ENCODE peak calls at places on chromosome 1, in eight cellular contexts. R is GM23338, Z is ovary, V is lower lobe of right lung, M is IMR-90, Q is SK-N-SH, G is adrenal gland, S is hepatocyte. P is an unnamed sample. For H3K27me3, the result is how much of the 10 kb centered on the place peaks cover.

GRCh38 chr1:230681599-230681998 is 32.3 kb downstream of the AGT start:
- DNase-seq in M (peak), Q (no peak), V (no peak), Z (peak), S (peak), R (no peak), G (peak), P (peak)

GRCh38 chr1:75345538-75346292 is 211.5 kb downstream of the LHX8 start:
- DNase-seq in V (no peak), M (no peak), R (no peak), S (no peak), G (no peak), Q (no peak), Z (no peak), P (no peak)

GRCh38 chr1:55955237-55955636 is 624.1 kb downstream of the PLPP3 start:
- DNase-seq in V (no peak), G (no peak), Z (no peak), Q (no peak), M (peak), S (no peak), R (no peak), P (no peak)

GRCh38 chr1:228093050-228093906 is 9.8 kb downstream of the C1orf35 start:
- DNase-seq in Z (no peak), V (no peak), M (no peak), Q (no peak), S (peak), R (no peak), G (no peak), P (no peak)

GRCh38 chr1:24864409-24864808 is 65.7 kb downstream of the RUNX3 start:
- DNase-seq in M (no peak), Z (no peak), R (peak), G (no peak), V (no peak), Q (no peak), S (peak), P (no peak)

GRCh38 chr1:209387969-209388329 is 195.6 kb upstream of the CAMK1G start:
- DNase-seq in R (no peak), V (no peak), Z (no peak), S (no peak), Q (no peak), M (peak), G (no peak), P (no peak)

GRCh38 chr1:177310326-177310725 is 139.6 kb downstream of the BRINP2 start:
- DNase-seq in Q (no peak), M (no peak), G (no peak), Z (no peak), V (no peak), R (no peak), S (no peak), P (no peak)

GRCh38 chr1:241917487-241917886 is 40.1 kb upstream of the BECN2 start:
- DNase-seq in M (no peak), Z (no peak), Q (no peak), S (no peak), V (no peak), G (no peak), R (peak), P (no peak)

GRCh38 chr1:155219592-155220031 is 11.1 kb downstream of the MTX1 start:
- DNase-seq in Q (peak), V (no peak), M (no peak), S (peak), G (no peak), Z (peak), R (peak), P (no peak)

GRCh38 chr1:41461790-41462679 is 22.4 kb downstream of the EDN2 start:
- DNase-seq in V (no peak), M (no peak), R (no peak), Q (no peak), G (no peak), Z (no peak), S (peak), P (no peak)

GRCh38 chr1:6547301-6547700 is 7.0 kb downstream of the NOL9 start:
- DNase-seq in S (no peak), Q (no peak), R (no peak), M (peak), G (no peak), V (no peak), Z (no peak), P (no peak)

GRCh38 chr1:68049941-68050878 is at the start of gene DIRAS3:
- DNase-seq in M (peak), Z (peak), Q (peak), G (peak), R (peak), S (peak), V (no peak), P (peak)

GRCh38 chr1:23394176-23394575 is 24.5 kb upstream of the ZNF436 start:
- DNase-seq in S (peak), V (no peak), Q (no peak), G (no peak), M (peak), R (no peak), Z (peak), P (no peak)

GRCh38 chr1:177278626-177279390 is 108.0 kb downstream of the BRINP2 start:
- DNase-seq in Q (no peak), V (no peak), S (peak), R (peak), G (peak), M (peak), Z (no peak), P (no peak)

GRCh38 chr1:15310544-15310943 is 63.5 kb downstream of the FHAD1 start:
- DNase-seq in S (no peak), Z (no peak), Q (no peak), M (no peak), G (no peak), V (no peak), R (no peak), P (no peak)

GRCh38 chr1:64920936-64921589 is 45.3 kb downstream of the JAK1 start:
- DNase-seq in Q (peak), R (no peak), M (peak), V (no peak), Z (no peak), G (no peak), S (no peak), P (no peak)

GRCh38 chr1:9822897-9823692 is 670 bp downstream of the CLSTN1 start:
- DNase-seq in S (no peak), G (peak), M (peak), Q (no peak), R (peak), Z (peak), V (no peak), P (peak)

GRCh38 chr1:180310095-180310494 is 80.0 kb downstream of the LHX4 start:
- DNase-seq in R (no peak), Q (no peak), M (peak), G (peak), S (no peak), Z (no peak), V (no peak), P (no peak)

GRCh38 chr1:152325111-152325510 is at the start of gene FLG:
- DNase-seq in M (no peak), S (no peak), G (no peak), R (no peak), Q (no peak), Z (no peak), V (no peak), P (no peak)

GRCh38 chr1:44791364-44791801 is 3.4 kb upstream of the BEST4 start:
- DNase-seq in Z (no peak), M (no peak), G (no peak), R (no peak), S (peak), V (no peak), Q (no peak), P (no peak)

GRCh38 chr1:112328600-112328999 is 67.4 kb upstream of the CTTNBP2NL start:
- DNase-seq in R (no peak), G (no peak), Q (no peak), Z (no peak), M (no peak), V (no peak), S (no peak), P (no peak)

GRCh38 chr1:200372095-200372884 is 37.5 kb downstream of the ZNF281 start:
- DNase-seq in V (no peak), R (peak), M (peak), S (peak), G (no peak), Q (no peak), Z (no peak), P (no peak)

GRCh38 chr1:211711313-211711712 is 35.9 kb upstream of the NEK2 start:
- DNase-seq in Q (no peak), Z (no peak), M (no peak), V (no peak), G (no peak), R (no peak), S (no peak), P (no peak)

GRCh38 chr1:153592706-153593105 is 20.2 kb downstream of the S100A16 start:
- DNase-seq in G (no peak), S (no peak), Q (no peak), R (no peak), V (no peak), M (no peak), Z (no peak), P (no peak)

GRCh38 chr1:23684415-23684814 is 7.2 kb upstream of the RPL11 start:
- DNase-seq in M (no peak), V (no peak), Q (no peak), G (no peak), R (no peak), Z (no peak), S (no peak), P (no peak)

GRCh38 chr1:20730690-20731056 is 1.8 kb downstream of the SH2D5 start:
- DNase-seq in M (no peak), Q (peak), S (no peak), Z (no peak), V (no peak), R (no peak), G (no peak), P (peak)
- H3K4me3 ChIP-seq in M (no peak), Q (no peak), S (no peak), Z (no peak), V (no peak), R (peak), G (no peak), P (no peak)

GRCh38 chr1:204174958-204175357 is 8.8 kb upstream of the REN start:
- DNase-seq in G (no peak), V (no peak), M (no peak), Q (no peak), Z (no peak), S (no peak), R (no peak), P (no peak)

GRCh38 chr1:204177133-204177532 is 11.0 kb upstream of the REN start:
- DNase-seq in R (no peak), S (no peak), M (peak), G (no peak), Z (no peak), V (no peak), Q (no peak), P (no peak)

GRCh38 chr1:204181116-204181515 is 15.0 kb upstream of the REN start:
- DNase-seq in G (no peak), Q (no peak), M (no peak), Z (no peak), V (no peak), S (no peak), R (no peak), P (no peak)

GRCh38 chr1:204178487-204179281 is 12.5 kb upstream of the REN start:
- DNase-seq in V (peak), G (no peak), R (no peak), M (no peak), Q (no peak), Z (no peak), S (no peak), P (no peak)

GRCh38 chr1:204180133-204180532 is 14.0 kb upstream of the REN start:
- DNase-seq in V (peak), R (no peak), Z (no peak), G (no peak), M (no peak), Q (no peak), S (no peak), P (no peak)
- H3K27me3 ChIP-seq in V (under half), R (under half), Z (under half), G (under half), M (under half), Q (under half), S (under half), P (under half)

DNA sequence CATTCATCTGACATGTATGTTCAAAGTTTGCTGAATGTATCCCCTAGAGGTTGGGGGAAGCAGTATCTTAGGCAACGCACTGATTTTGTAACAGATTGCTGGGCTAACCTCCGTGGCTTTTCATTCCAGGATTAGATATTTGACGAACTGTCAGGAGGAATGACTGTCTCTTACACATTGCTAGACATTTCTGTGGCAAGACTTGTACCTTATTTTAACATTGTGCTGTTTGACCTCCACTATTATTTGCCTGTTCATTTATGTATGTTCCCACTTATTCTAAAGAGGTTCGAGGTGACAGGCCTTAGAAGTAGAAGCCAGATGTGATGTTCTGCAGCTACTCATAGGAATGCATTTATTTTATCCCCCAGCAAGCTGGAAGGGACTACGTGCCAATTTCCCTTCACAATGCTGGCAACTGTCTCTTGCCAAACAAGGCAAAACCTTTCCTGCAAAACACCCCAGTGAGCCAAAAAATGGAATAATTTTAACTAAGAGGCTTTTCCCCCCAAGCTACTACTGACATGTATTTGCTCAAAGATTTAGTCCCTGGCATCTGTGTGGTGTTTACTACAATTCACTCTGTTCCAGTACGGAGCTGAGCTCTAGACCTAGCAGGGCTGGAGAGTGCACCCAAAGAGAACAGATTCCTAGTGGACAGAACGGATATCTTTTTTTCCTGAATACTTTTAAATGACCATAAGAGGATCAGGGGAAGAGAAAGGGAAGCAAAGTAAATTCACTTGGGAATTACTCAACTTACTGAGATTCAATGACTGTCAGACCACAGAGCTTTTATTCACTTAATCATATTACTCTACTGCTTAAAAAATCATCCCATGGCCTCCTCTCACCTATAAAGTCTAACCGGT is 646.2 kb downstream of the SMYD3 start:
- DNase-seq in M (peak), S (no peak), Z (no peak), R (no peak), V (no peak), Q (no peak), G (no peak), P (no peak)
- TF ChIP-seq CTCF in M (no peak), S (no peak), Z (no peak), R (no peak), V (no peak), Q (peak), G (no peak), P (no peak)

GRCh38 chr1:53431244-53431643 is 28.0 kb upstream of the DMRTB1 start:
- DNase-seq in M (no peak), Z (no peak), R (no peak), Q (no peak), V (no peak), G (no peak), S (no peak), P (no peak)
- H3K4me3 ChIP-seq in M (no peak), Z (no peak), R (no peak), Q (no peak), V (no peak), G (no peak), S (no peak), P (no peak)

GRCh38 chr1:3386603-3387002 is 67.9 kb upstream of the ARHGEF16 start:
- DNase-seq in G (no peak), Q (no peak), V (no peak), Z (no peak), M (no peak), S (no peak), R (no peak), P (no peak)
- H3K27me3 ChIP-seq in G (under half), Q (under half), V (under half), Z (under half), M (under half), S (under half), R (under half), P (under half)

DNA sequence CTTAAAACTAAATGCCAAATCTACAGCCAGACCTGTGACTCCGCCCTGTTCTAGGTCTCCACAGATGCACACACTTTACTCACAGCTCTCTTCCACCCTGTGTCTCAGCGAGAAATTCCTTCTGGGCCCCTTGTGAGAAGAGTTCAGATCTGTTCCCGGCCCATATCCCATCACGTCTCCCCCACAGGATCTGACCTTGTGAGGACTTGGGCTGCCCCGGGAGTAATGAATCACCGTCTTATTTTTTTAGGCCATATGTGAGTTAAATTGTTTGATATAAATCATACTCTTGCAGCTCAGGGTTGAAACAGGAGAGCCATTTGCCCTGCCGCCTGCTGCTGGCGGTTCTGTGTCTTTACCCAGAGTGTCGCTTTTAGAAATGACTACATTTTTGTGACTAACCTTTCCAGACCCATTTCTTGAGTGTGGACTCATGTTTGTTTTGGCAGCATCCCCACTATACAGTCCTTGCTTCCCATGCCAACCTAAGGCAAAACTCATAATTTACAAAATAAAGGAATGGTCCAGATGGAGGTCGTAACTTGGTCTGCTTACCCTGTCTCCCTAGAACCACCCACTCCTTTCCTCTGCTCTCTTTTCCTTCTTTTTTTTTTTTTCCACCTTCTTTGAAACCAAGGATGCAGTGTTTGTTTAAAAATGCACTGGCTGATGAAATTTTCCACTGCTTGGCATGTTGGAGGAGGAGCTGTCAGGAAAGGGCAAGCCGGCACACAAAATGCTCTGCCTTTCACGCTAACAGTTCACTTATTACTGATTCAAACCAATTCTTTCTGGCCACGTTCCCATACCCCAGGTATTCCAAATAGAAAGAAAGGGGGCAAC is 98.0 kb upstream of the C1orf105 start:
- DNase-seq in Z (peak), Q (peak), R (peak), S (peak), V (peak), G (peak), M (peak), P (peak)
- TF ChIP-seq CTCF in Z (no peak), Q (peak), R (no peak), S (no peak), V (no peak), G (peak), M (no peak), P (no peak)

DNA sequence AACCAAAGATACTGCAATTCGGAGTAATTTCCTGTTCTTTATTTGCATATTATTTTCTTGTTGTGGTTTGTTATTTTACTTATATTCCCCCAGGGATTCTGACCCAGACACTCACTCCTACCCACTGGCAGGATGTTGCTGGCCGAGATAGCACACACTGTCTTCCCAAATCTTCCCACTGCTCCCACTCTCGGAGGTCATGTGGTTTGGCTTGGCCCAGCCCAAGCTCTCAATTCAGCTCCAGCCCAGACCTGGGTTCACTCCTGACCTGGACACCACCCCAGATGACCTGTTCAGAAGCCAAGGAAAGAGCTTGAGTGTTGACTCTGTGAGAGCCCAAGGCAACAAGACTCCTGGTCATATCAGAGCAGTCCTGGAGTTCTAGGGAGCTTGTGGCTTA is 1.2 kb upstream of the FAM43B start:
- DNase-seq in M (no peak), Q (no peak), S (no peak), V (no peak), G (peak), R (no peak), Z (no peak), P (no peak)
- H3K4me3 ChIP-seq in M (no peak), Q (no peak), S (no peak), V (no peak), G (no peak), R (peak), Z (no peak), P (no peak)

GRCh38 chr1:110628356-110629105 is 22.4 kb upstream of the KCNA2 start:
- DNase-seq in V (no peak), S (no peak), M (no peak), Z (no peak), G (no peak), Q (no peak), R (no peak), P (no peak)

GRCh38 chr1:110631836-110632620 is 25.9 kb upstream of the KCNA2 start:
- DNase-seq in G (no peak), S (no peak), M (no peak), Q (no peak), R (no peak), Z (no peak), V (no peak), P (no peak)

GRCh38 chr1:110630770-110631663 is 24.9 kb upstream of the KCNA2 start:
- DNase-seq in Q (peak), V (peak), M (peak), Z (peak), G (peak), S (peak), R (peak), P (peak)

GRCh38 chr1:110626890-110627289 is 20.7 kb upstream of the KCNA2 start:
- DNase-seq in R (no peak), S (no peak), Z (no peak), M (no peak), V (no peak), Q (no peak), G (no peak), P (no peak)

DNA sequence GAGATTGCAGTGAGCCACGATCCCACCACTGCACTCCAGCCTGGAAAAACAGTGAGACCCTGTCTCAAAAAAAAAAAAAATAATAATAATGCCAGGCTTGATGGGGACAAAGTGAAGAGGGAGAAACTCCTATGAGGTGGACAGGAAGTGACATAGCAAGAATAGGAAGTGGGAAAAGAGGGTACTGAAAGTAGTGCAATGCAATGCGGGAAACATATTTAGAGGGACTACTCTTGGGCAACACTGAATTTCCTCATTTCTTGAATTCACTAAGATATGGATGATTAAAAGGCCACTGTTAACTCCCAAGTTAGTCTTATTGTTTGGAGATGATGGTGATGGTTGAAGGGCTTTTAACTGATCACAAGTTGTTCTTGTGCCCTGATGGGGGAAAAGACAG is 21.6 kb upstream of the KCNA2 start:
- DNase-seq in R (no peak), V (no peak), M (no peak), S (no peak), Q (no peak), Z (no peak), G (no peak), P (no peak)
- H3K27me3 ChIP-seq in R (under half), V (under half), M (under half), S (under half), Q (under half), Z (under half), G (under half), P (under half)

P was measured in pancreas.